ENCODE peak calls at places on chromosomes 3 and 15, in six cellular contexts. One of them, this sample, is unnamed.

GRCh38 chr3:4588410-4588809 is 95.3 kb downstream of the ITPR1 start:
- DNase-seq in GM12878: no peak
- DNase-seq in tibial nerve: no peak
- DNase-seq in A549: no peak
- DNase-seq in body of pancreas: no peak
- DNase-seq in lower leg skin: no peak
- DNase-seq in this sample: peak

GRCh38 chr3:52070724-52071621 is 14.6 kb upstream of the DUSP7 start:
- DNase-seq in GM12878: no peak
- DNase-seq in tibial nerve: no peak
- DNase-seq in A549: no peak
- DNase-seq in body of pancreas: peak
- DNase-seq in lower leg skin: no peak
- DNase-seq in this sample: no peak

GRCh38 chr3:63324621-63325020 is 46.5 kb downstream of the SYNPR start:
- DNase-seq in GM12878: no peak
- DNase-seq in tibial nerve: no peak
- DNase-seq in A549: no peak
- DNase-seq in body of pancreas: no peak
- DNase-seq in lower leg skin: no peak
- DNase-seq in this sample: no peak

GRCh38 chr15:80990955-80991354 is 1.3 kb upstream of the MESD start:
- DNase-seq in GM12878: no peak
- DNase-seq in tibial nerve: no peak
- DNase-seq in A549: no peak
- DNase-seq in body of pancreas: no peak
- DNase-seq in lower leg skin: no peak
- DNase-seq in this sample: no peak

GRCh38 chr3:33184863-33185262 is 33.7 kb downstream of the SUSD5 start:
- DNase-seq in GM12878: no peak
- DNase-seq in tibial nerve: no peak
- DNase-seq in A549: no peak
- DNase-seq in body of pancreas: no peak
- DNase-seq in lower leg skin: no peak
- DNase-seq in this sample: no peak

GRCh38 chr15:101308604-101309435 is 13.8 kb upstream of the SNRPA1 start:
- DNase-seq in GM12878: no peak
- DNase-seq in tibial nerve: no peak
- DNase-seq in A549: no peak
- DNase-seq in body of pancreas: no peak
- DNase-seq in lower leg skin: peak
- DNase-seq in this sample: no peak

GRCh38 chr3:178476886-178477285 is 59.4 kb upstream of the KCNMB2 start:
- DNase-seq in GM12878: no peak
- DNase-seq in tibial nerve: no peak
- DNase-seq in A549: no peak
- DNase-seq in body of pancreas: no peak
- DNase-seq in lower leg skin: no peak
- DNase-seq in this sample: no peak

GRCh38 chr15:87878161-87878560 is 378.4 kb downstream of the NTRK3 start:
- DNase-seq in GM12878: no peak
- DNase-seq in tibial nerve: no peak
- DNase-seq in A549: no peak
- DNase-seq in body of pancreas: no peak
- DNase-seq in lower leg skin: no peak
- DNase-seq in this sample: no peak

GRCh38 chr3:76724706-76725105 is 315.2 kb upstream of the ROBO2 start:
- DNase-seq in GM12878: no peak
- DNase-seq in tibial nerve: no peak
- DNase-seq in A549: no peak
- DNase-seq in body of pancreas: no peak
- DNase-seq in lower leg skin: no peak
- DNase-seq in this sample: no peak

GRCh38 chr3:182710557-182711157 is 82.6 kb upstream of the ATP11B start:
- DNase-seq in GM12878: no peak
- DNase-seq in tibial nerve: no peak
- DNase-seq in A549: no peak
- DNase-seq in body of pancreas: no peak
- DNase-seq in lower leg skin: no peak
- DNase-seq in this sample: peak

GRCh38 chr15:100030586-100031249 is 297.5 kb upstream of the LYSMD4 start:
- DNase-seq in GM12878: no peak
- DNase-seq in tibial nerve: no peak
- DNase-seq in A549: no peak
- DNase-seq in body of pancreas: no peak
- DNase-seq in lower leg skin: peak
- DNase-seq in this sample: no peak

GRCh38 chr3:31196881-31197364 is 302.5 kb upstream of the GADL1 start:
- DNase-seq in GM12878: no peak
- DNase-seq in tibial nerve: peak
- DNase-seq in A549: no peak
- DNase-seq in body of pancreas: no peak
- DNase-seq in lower leg skin: peak
- DNase-seq in this sample: no peak

GRCh38 chr3:57233799-57234198 is 6.3 kb downstream of the APPL1 start:
- DNase-seq in GM12878: no peak
- DNase-seq in tibial nerve: no peak
- DNase-seq in A549: no peak
- DNase-seq in body of pancreas: no peak
- DNase-seq in lower leg skin: no peak
- DNase-seq in this sample: no peak

GRCh38 chr15:25176616-25176923 is 221.8 kb downstream of the SNRPN start:
- DNase-seq in GM12878: no peak
- DNase-seq in tibial nerve: no peak
- DNase-seq in A549: no peak
- DNase-seq in body of pancreas: no peak
- DNase-seq in lower leg skin: peak
- DNase-seq in this sample: no peak

GRCh38 chr3:72174043-72174442 is 389.1 kb upstream of the PROK2 start:
- DNase-seq in GM12878: no peak
- DNase-seq in tibial nerve: no peak
- DNase-seq in A549: no peak
- DNase-seq in body of pancreas: no peak
- DNase-seq in lower leg skin: no peak
- DNase-seq in this sample: no peak

GRCh38 chr3:60240558-60240957 is 1010.7 kb downstream of the FHIT start:
- DNase-seq in GM12878: no peak
- DNase-seq in tibial nerve: no peak
- DNase-seq in A549: no peak
- DNase-seq in body of pancreas: no peak
- DNase-seq in lower leg skin: no peak
- DNase-seq in this sample: no peak

GRCh38 chr3:134463676-134464611 is 21.8 kb downstream of the ANAPC13 start:
- DNase-seq in GM12878: no peak
- DNase-seq in tibial nerve: peak
- DNase-seq in A549: no peak
- DNase-seq in body of pancreas: peak
- DNase-seq in lower leg skin: peak
- DNase-seq in this sample: no peak

GRCh38 chr3:141998674-141999290 is 122.3 kb downstream of the ATP1B3 start:
- DNase-seq in GM12878: no peak
- DNase-seq in tibial nerve: no peak
- DNase-seq in A549: peak
- DNase-seq in body of pancreas: no peak
- DNase-seq in lower leg skin: no peak
- DNase-seq in this sample: no peak

GRCh38 chr3:194001728-194002459 is 134.1 kb upstream of the HES1 start:
- DNase-seq in GM12878: no peak
- DNase-seq in tibial nerve: no peak
- DNase-seq in A549: no peak
- DNase-seq in body of pancreas: no peak
- DNase-seq in lower leg skin: no peak
- DNase-seq in this sample: no peak

GRCh38 chr3:194000100-194000499 is 135.8 kb upstream of the HES1 start:
- DNase-seq in GM12878: no peak
- DNase-seq in tibial nerve: no peak
- DNase-seq in A549: no peak
- DNase-seq in body of pancreas: no peak
- DNase-seq in lower leg skin: peak
- DNase-seq in this sample: no peak

GRCh38 chr3:194006102-194006501 is 129.8 kb upstream of the HES1 start:
- DNase-seq in GM12878: no peak
- DNase-seq in tibial nerve: no peak
- DNase-seq in A549: no peak
- DNase-seq in body of pancreas: no peak
- DNase-seq in lower leg skin: no peak
- DNase-seq in this sample: no peak

GRCh38 chr3:194000712-194001111 is 135.2 kb upstream of the HES1 start:
- DNase-seq in GM12878: no peak
- DNase-seq in tibial nerve: no peak
- DNase-seq in A549: no peak
- DNase-seq in body of pancreas: no peak
- DNase-seq in lower leg skin: peak
- DNase-seq in this sample: no peak

DNA sequence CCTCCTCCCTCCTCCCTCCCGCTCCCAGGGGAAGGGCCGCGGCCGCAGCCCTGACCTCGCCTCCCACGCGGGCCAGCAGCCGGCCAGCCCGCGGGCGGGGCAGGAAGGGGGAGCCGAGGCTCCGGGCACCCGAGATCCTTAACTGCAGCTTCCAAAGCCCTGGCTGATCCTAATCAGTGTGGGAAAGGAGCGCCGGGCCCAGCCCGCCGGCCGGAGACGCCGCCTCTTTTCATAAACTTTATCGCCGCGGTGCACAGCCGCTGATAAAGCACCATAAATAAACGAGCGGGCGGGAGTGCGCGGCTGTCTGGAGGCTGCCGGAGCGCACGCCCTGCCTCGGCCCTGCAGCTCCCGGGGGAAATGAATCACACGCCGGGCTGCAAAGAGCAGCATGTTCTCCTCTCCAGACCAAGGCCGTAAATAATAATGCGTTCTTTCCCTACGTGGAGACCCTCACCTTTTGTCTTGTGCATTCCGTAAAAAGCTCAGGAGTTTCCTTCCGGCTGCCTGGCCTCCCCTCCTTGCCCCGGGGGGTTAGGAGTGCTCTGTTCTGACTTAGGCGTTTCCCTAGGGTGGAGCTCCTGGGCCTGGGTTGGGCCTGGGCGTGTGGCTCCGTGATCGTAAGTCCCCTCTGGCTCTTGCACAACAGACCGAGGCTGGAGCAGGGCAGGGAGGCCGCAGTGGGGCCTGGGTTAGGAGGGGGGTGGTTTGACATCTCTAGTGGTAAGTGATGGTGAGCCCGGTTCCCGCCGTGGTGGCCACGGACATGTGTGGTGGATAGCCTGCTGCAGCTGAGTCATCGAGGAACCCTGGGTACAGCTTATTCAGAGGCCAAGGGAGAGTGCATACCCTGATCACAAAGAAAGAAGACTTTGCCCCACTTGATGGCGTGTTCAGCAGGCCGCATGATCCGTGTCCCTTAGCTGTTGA is 132.6 kb upstream of the HES1 start:
- DNase-seq in GM12878: peak
- DNase-seq in tibial nerve: peak
- DNase-seq in A549: peak
- DNase-seq in body of pancreas: peak
- DNase-seq in lower leg skin: peak
- DNase-seq in this sample: peak
- TF ChIP-seq POLR2A in GM12878: no peak
- TF ChIP-seq POLR2A in tibial nerve: no peak
- TF ChIP-seq POLR2A in A549: no peak
- TF ChIP-seq POLR2A in body of pancreas: peak
- TF ChIP-seq POLR2A in lower leg skin: no peak
- TF ChIP-seq POLR2A in this sample: peak

GRCh38 chr3:186784820-186785516 is 1.6 kb downstream of the EIF4A2 start:
- DNase-seq in GM12878: no peak
- DNase-seq in tibial nerve: no peak
- DNase-seq in A549: no peak
- DNase-seq in body of pancreas: peak
- DNase-seq in lower leg skin: no peak
- DNase-seq in this sample: no peak
- TF ChIP-seq POLR2A in GM12878: peak
- TF ChIP-seq POLR2A in tibial nerve: no peak
- TF ChIP-seq POLR2A in A549: no peak
- TF ChIP-seq POLR2A in body of pancreas: no peak
- TF ChIP-seq POLR2A in lower leg skin: no peak
- TF ChIP-seq POLR2A in this sample: no peak

DNA sequence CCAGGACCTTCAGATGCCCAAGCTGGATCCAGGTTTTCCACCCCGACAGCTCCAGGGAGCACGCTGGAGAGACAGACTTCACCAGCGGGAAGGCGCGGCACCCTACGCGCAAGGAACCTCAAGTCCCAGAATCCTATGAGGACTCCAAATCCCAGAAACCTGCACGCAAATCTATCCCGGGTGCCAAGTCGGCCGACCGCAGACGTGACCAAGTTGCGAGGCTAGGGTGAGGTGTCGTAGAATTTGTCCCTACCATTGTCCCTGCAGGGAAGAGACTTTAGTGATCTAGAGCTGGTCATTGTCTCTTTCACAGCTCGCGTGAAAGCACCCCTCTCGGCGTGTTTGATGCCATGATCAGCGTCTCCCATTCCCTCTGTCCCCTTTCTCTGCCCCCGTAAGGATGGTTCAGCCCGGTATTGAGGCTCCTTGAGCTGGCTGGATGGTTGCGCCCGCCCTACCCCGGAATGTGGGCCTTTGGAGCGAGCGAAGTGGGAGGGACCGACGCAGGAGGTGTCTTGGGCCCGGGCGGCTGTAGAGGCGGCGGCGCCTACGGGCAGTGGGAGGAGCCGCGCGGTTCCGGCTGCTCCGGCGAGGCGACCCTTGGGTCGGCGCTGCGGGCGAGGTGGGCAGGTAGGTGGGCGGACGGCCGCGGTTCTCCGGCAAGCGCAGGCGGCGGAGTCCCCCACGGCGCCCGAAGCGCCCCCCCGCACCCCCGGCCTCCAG is at the start of gene PRKCI:
- DNase-seq in GM12878: peak
- DNase-seq in tibial nerve: peak
- DNase-seq in A549: peak
- DNase-seq in body of pancreas: peak
- DNase-seq in lower leg skin: peak
- DNase-seq in this sample: peak
- TF ChIP-seq POLR2A in GM12878: peak
- TF ChIP-seq POLR2A in tibial nerve: peak
- TF ChIP-seq POLR2A in A549: peak
- TF ChIP-seq POLR2A in body of pancreas: peak
- TF ChIP-seq POLR2A in lower leg skin: no peak
- TF ChIP-seq POLR2A in this sample: peak

DNA sequence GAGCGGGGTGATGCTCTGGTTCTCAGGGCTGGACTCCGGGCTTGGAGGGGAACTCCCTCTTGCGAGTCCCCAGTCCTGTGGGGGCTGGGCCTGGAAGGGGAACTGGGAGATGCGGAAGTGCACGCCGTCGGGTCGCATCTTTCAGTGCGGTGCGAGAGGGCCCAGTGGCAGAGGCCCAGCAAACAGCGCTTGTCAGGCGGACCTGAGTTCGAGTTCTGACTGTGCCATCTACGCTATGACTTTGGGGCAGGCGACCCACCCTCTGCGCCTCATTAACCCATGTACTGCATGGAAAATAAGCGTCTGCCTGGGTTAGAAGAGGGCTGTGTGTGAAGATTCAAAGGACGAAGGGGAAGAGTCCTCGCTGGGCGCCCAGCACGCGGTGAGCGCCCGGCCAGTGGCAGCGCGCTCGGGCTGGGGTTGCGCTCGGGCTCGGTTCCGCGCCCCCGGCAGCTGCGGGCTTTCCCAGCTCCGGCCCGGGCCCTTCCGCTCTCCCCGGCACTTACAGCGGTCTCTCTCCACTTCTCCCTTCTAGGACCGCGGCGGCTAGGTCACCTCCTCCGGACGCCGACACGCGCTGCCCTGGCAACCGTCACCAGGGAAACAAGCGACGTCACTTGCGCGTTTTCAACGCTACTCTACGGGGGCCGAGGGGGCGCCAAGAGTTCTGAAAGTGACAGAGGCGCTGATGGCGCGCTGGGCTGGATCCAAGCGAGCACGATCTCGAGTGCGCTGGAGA is at the start of gene CCDC13:
- DNase-seq in GM12878: peak
- DNase-seq in tibial nerve: peak
- DNase-seq in A549: peak
- DNase-seq in body of pancreas: peak
- DNase-seq in lower leg skin: peak
- DNase-seq in this sample: peak
- TF ChIP-seq POLR2A in GM12878: peak
- TF ChIP-seq POLR2A in tibial nerve: peak
- TF ChIP-seq POLR2A in A549: no peak
- TF ChIP-seq POLR2A in body of pancreas: peak
- TF ChIP-seq POLR2A in lower leg skin: no peak
- TF ChIP-seq POLR2A in this sample: no peak

This sample was measured in H54.